ENCODE peak calls at places on chromosome 2, in six cellular contexts. A is IMR-90, D is HepG2, G is GM12878, P is H1, T is K562. J is an unnamed sample.

GRCh38 chr2:50591021-50591420 is 440.9 kb downstream of the NRXN1 start:
- DNase-seq in A (no peak), D (no peak), G (no peak), P (no peak), T (no peak), J (no peak)

GRCh38 chr2:25794544-25795276 is 83.6 kb downstream of the ASXL2 start:
- DNase-seq in A (no peak), D (no peak), G (peak; percentile 16), P (no peak), T (no peak), J (no peak)

GRCh38 chr2:34831096-34831495 is 1232.0 kb upstream of the FAM98A start:
- DNase-seq in A (no peak), D (no peak), G (no peak), P (no peak), T (no peak), J (no peak)

GRCh38 chr2:168997794-168998193 is 33.3 kb downstream of the ABCB11 start:
- DNase-seq in A (no peak), D (no peak), G (no peak), P (no peak), T (no peak), J (no peak)

GRCh38 chr2:144330951-144331651 is 188.8 kb downstream of the ZEB2 start:
- DNase-seq in A (peak; percentile 18), D (no peak), G (no peak), P (no peak), T (no peak), J (peak; percentile 13)

GRCh38 chr2:128388414-128389032 is 69.9 kb upstream of the HS6ST1 start:
- DNase-seq in A (peak; percentile 16), D (no peak), G (no peak), P (no peak), T (no peak), J (no peak)

GRCh38 chr2:7625392-7626138 is 708.4 kb downstream of the RNF144A start:
- DNase-seq in A (no peak), D (no peak), G (peak; percentile 19), P (no peak), T (no peak), J (no peak)

GRCh38 chr2:175872716-175873115 is 129.4 kb downstream of the LNPK start:
- DNase-seq in A (peak; percentile 59), D (no peak), G (no peak), P (no peak), T (no peak), J (no peak)

GRCh38 chr2:207528980-207529329 is 807 bp upstream of the CREB1 start:
- DNase-seq in A (no peak), D (peak; percentile 25), G (no peak), P (no peak), T (peak; percentile 29), J (no peak)

GRCh38 chr2:38430603-38431002 is 53.5 kb upstream of the ATL2 start:
- DNase-seq in A (no peak), D (no peak), G (no peak), P (no peak), T (no peak), J (no peak)

GRCh38 chr2:64263315-64263714 is 119.1 kb upstream of the PELI1 start:
- DNase-seq in A (peak; percentile 88), D (no peak), G (no peak), P (no peak), T (no peak), J (no peak)

GRCh38 chr2:126891681-126892500 is 6.8 kb upstream of the TEX51 start:
- DNase-seq in A (no peak), D (no peak), G (no peak), P (no peak), T (no peak), J (no peak)

GRCh38 chr2:166092889-166093288 is 34.9 kb downstream of the SCN1A start:
- DNase-seq in A (peak; percentile 92), D (no peak), G (no peak), P (no peak), T (no peak), J (no peak)

GRCh38 chr2:105422801-105423200 is 23.9 kb upstream of the FHL2 start:
- DNase-seq in A (no peak), D (no peak), G (no peak), P (no peak), T (no peak), J (no peak)

GRCh38 chr2:240948905-240949790 is 43.0 kb downstream of the CROCC2 start:
- DNase-seq in A (no peak), D (no peak), G (no peak), P (peak; percentile 35), T (no peak), J (no peak)

GRCh38 chr2:36562973-36563532 is 34.9 kb downstream of the FEZ2 start:
- DNase-seq in A (peak; percentile 50), D (peak; percentile 56), G (no peak), P (no peak), T (no peak), J (no peak)

GRCh38 chr2:42810971-42811865 is 18.8 kb upstream of the HAAO start:
- DNase-seq in A (peak; percentile 35), D (peak; percentile 61), G (no peak), P (peak; percentile 79), T (peak; percentile 18), J (peak; percentile 75)

GRCh38 chr2:175726213-175726612 is 275.9 kb downstream of the LNPK start:
- DNase-seq in A (peak; percentile 74), D (no peak), G (no peak), P (no peak), T (no peak), J (no peak)

GRCh38 chr2:176653856-176654443 is 384.7 kb downstream of the MTX2 start:
- DNase-seq in A (peak; percentile 55), D (peak; percentile 57), G (no peak), P (no peak), T (peak; percentile 46), J (peak; percentile 61)

GRCh38 chr2:130828461-130828860 is 8.3 kb upstream of the ARHGEF4 start:
- DNase-seq in A (no peak), D (no peak), G (no peak), P (no peak), T (no peak), J (no peak)

GRCh38 chr2:174222154-174222553 is 26.2 kb downstream of the OLA1 start:
- DNase-seq in A (no peak), D (no peak), G (no peak), P (no peak), T (no peak), J (no peak)
- H3K9ac ChIP-seq in A (no peak overlapping the region), D (no peak overlapping the region), G (no peak overlapping the region), P (no peak overlapping the region), T (no peak overlapping the region), J (no peak overlapping the region)

GRCh38 chr2:201116115-201116958 is at the start of gene CFLAR:
- DNase-seq in A (peak; percentile 75), D (peak; percentile 94), G (no peak), P (no peak), T (peak; percentile 73), J (peak; percentile 84)
- TF ChIP-seq USF2 in A (no peak), D (peak; percentile 12), G (no peak), P (no peak), T (no peak), J (no peak)

GRCh38 chr2:122515731-122516130 is 760.3 kb downstream of the TSN start:
- DNase-seq in A (no peak), D (no peak), G (no peak), P (no peak), T (no peak), J (no peak)
- H3K9ac ChIP-seq in A (no peak overlapping the region), D (no peak overlapping the region), G (no peak overlapping the region), P (no peak overlapping the region), T (no peak overlapping the region), J (no peak overlapping the region)

GRCh38 chr2:190615555-190616200 is 33.2 kb upstream of the NAB1 start:
- DNase-seq in A (no peak), D (no peak), G (no peak), P (no peak), T (no peak), J (no peak)
- TF ChIP-seq USF2 in A (no peak), D (no peak), G (no peak), P (no peak), T (no peak), J (no peak)

DNA sequence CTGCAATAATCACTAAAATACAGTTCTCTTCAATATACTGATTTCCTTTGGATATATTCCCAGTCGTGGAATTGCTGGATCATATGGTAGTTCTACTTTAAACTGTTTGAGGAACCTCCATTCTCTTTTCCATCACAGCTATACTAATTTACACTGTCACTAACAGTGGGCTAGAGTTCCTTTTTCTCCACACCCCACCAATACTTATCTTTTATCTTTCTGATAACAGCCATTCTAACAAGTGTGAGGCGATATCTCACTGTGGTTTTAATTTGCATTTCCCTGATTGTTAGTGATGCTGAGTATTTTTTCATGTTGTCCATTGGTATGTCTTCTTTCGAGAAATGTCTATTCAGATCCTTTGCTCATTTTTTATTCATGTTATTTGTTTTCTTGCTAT is 68.4 kb downstream of the CERKL start:
- DNase-seq in A (no peak), D (no peak), G (no peak), P (no peak), T (no peak), J (no peak)
- H3K9ac ChIP-seq in A (no peak overlapping the region), D (no peak overlapping the region), G (no peak overlapping the region), P (no peak overlapping the region), T (no peak overlapping the region), J (no peak overlapping the region)

J was measured in SK-N-SH.